ENCODE peak calls at places on chromosomes 7 and 10, in eight cellular contexts. Q is keratinocyte, E is GM23248, Y is fibroblast of lung, J is endothelial cell of umbilical vein, U is hepatocyte, O is Karpas-422, I is neural progenitor cell. C is an unnamed sample.
A peak's percentile ranks its signal among the peaks of the same experiment; 100 is the strongest.

GRCh38 chr7:155066417-155066950 is 3.6 kb upstream of the HTR5A start:
- DNase-seq in Q (no peak), E (peak; percentile 87), Y (peak; percentile 68), J (peak; percentile 40), U (no peak), O (no peak), I (no peak), C (peak; percentile 94)

GRCh38 chr10:71753091-71753959 is 20.0 kb downstream of the VSIR start:
- DNase-seq in Q (no peak), E (no peak), Y (no peak), J (no peak), U (peak; percentile 50), O (no peak), I (no peak), C (peak; percentile 75)

GRCh38 chr10:17062009-17062408 is 67.6 kb downstream of the CUBN start:
- DNase-seq in Q (no peak), E (peak; percentile 78), Y (peak; percentile 89), J (peak; percentile 82), U (no peak), O (no peak), I (no peak), C (peak; percentile 71)

GRCh38 chr7:130154501-130155317 is 50.5 kb downstream of the TMEM209 start:
- DNase-seq in Q (no peak), E (no peak), Y (no peak), J (no peak), U (no peak), O (peak; percentile 78), I (peak; percentile 46), C (peak; percentile 36)

GRCh38 chr10:73873163-73873842 is 1.1 kb downstream of the CAMK2G start:
- DNase-seq in Q (no peak), E (no peak), Y (no peak), J (no peak), U (no peak), O (no peak), I (peak; percentile 58), C (peak; percentile 89)

GRCh38 chr10:72875250-72876055 is 18.1 kb upstream of the OIT3 start:
- DNase-seq in Q (no peak), E (peak; percentile 47), Y (peak; percentile 22), J (peak; percentile 66), U (peak; percentile 31), O (peak; percentile 67), I (peak; percentile 31), C (no peak)

GRCh38 chr7:3264693-3265339 is 36.2 kb upstream of the SDK1 start:
- DNase-seq in Q (no peak), E (no peak), Y (no peak), J (no peak), U (no peak), O (no peak), I (peak; percentile 24), C (no peak)

GRCh38 chr10:24824124-24824523 is 100.4 kb upstream of the ARHGAP21 start:
- DNase-seq in Q (no peak), E (peak; percentile 4), Y (no peak), J (peak; percentile 30), U (no peak), O (no peak), I (no peak), C (no peak)

GRCh38 chr10:96833220-96834001 is 1.3 kb downstream of the LCOR start:
- DNase-seq in Q (no peak), E (peak; percentile 56), Y (peak; percentile 54), J (peak; percentile 48), U (peak; percentile 43), O (peak; percentile 48), I (peak; percentile 90), C (peak; percentile 88)

GRCh38 chr7:134766779-134767566 is 12.5 kb upstream of the CALD1 start:
- DNase-seq in Q (no peak), E (peak; percentile 66), Y (peak; percentile 75), J (no peak), U (no peak), O (peak; percentile 43), I (no peak), C (peak; percentile 45)

GRCh38 chr10:48533951-48534720 is 70.7 kb downstream of the ARHGAP22 start:
- DNase-seq in Q (no peak), E (peak; percentile 27), Y (peak; percentile 73), J (no peak), U (no peak), O (no peak), I (no peak), C (no peak)

GRCh38 chr7:26307226-26307625 is 15.6 kb downstream of the SNX10 start:
- DNase-seq in Q (no peak), E (peak; percentile 73), Y (peak; percentile 26), J (no peak), U (peak; percentile 23), O (no peak), I (no peak), C (no peak)

GRCh38 chr7:1533569-1534329 is 3.2 kb downstream of the MAFK start:
- DNase-seq in Q (no peak), E (peak; percentile 97), Y (peak; percentile 92), J (peak; percentile 89), U (peak; percentile 81), O (no peak), I (no peak), C (peak; percentile 99)

GRCh38 chr10:97062484-97062883 is 123.3 kb downstream of the SLIT1 start:
- DNase-seq in Q (no peak), E (no peak), Y (no peak), J (no peak), U (no peak), O (no peak), I (no peak), C (peak; percentile 73)

GRCh38 chr7:130903358-130903974 is 169.5 kb upstream of the KLF14 start:
- DNase-seq in Q (no peak), E (peak; percentile 96), Y (peak; percentile 98), J (peak; percentile 88), U (peak; percentile 52), O (no peak), I (no peak), C (no peak)

GRCh38 chr7:143975617-143976016 is 21.0 kb downstream of the OR2F1 start:
- DNase-seq in Q (no peak), E (peak; percentile 10), Y (no peak), J (no peak), U (no peak), O (no peak), I (peak; percentile 40), C (no peak)

GRCh38 chr10:75528392-75528791 is 97.0 kb downstream of the LRMDA start:
- DNase-seq in Q (no peak), E (no peak), Y (no peak), J (no peak), U (no peak), O (no peak), I (no peak), C (no peak)

GRCh38 chr10:132632851-132633684 is 95.5 kb downstream of the INPP5A start:
- DNase-seq in Q (no peak), E (peak; percentile 72), Y (peak; percentile 84), J (no peak), U (no peak), O (no peak), I (no peak), C (peak; percentile 95)

GRCh38 chr10:78551184-78552005 is 517.4 kb upstream of the ZMIZ1 start:
- DNase-seq in Q (no peak), E (no peak), Y (peak; percentile 10), J (no peak), U (no peak), O (no peak), I (peak; percentile 67), C (no peak)

GRCh38 chr7:103748680-103749079 is 240.8 kb downstream of the RELN start:
- DNase-seq in Q (no peak), E (no peak), Y (no peak), J (no peak), U (no peak), O (no peak), I (no peak), C (no peak)

GRCh38 chr7:103751476-103751875 is 238.0 kb downstream of the RELN start:
- DNase-seq in Q (no peak), E (no peak), Y (no peak), J (no peak), U (no peak), O (no peak), I (no peak), C (no peak)

GRCh38 chr7:103752995-103753394 is 236.5 kb downstream of the RELN start:
- DNase-seq in Q (no peak), E (peak; percentile 19), Y (peak; percentile 3), J (peak; percentile 21), U (peak; percentile 8), O (peak; percentile 43), I (no peak), C (no peak)
- H2AFZ ChIP-seq in Q (no peak overlapping the region), E (no peak overlapping the region), Y (no peak overlapping the region), J (no peak overlapping the region), U (no peak overlapping the region), O (no peak overlapping the region), I (no peak overlapping the region), C (no peak overlapping the region)

GRCh38 chr7:45885264-45885882 is 2.9 kb upstream of the IGFBP1 start:
- DNase-seq in Q (no peak), E (peak; percentile 33), Y (peak; percentile 25), J (no peak), U (no peak), O (no peak), I (no peak), C (peak; percentile 93)
- H2AFZ ChIP-seq in Q (no peak overlapping the region), E (no peak overlapping the region), Y (no peak overlapping the region), J (peak overlapping the region; percentile 30), U (no peak overlapping the region), O (no peak overlapping the region), I (no peak overlapping the region), C (peak overlapping the region; percentile 10)

GRCh38 chr10:76554478-76554877 is 1083.1 kb downstream of the KCNMA1 start:
- DNase-seq in Q (no peak), E (no peak), Y (no peak), J (no peak), U (no peak), O (no peak), I (no peak), C (no peak)

GRCh38 chr10:76553231-76553630 is 1084.4 kb downstream of the KCNMA1 start:
- DNase-seq in Q (no peak), E (no peak), Y (no peak), J (no peak), U (peak; percentile 10), O (no peak), I (no peak), C (no peak)

GRCh38 chr10:76547352-76547972 is 1090.1 kb downstream of the KCNMA1 start:
- DNase-seq in Q (no peak), E (peak; percentile 83), Y (peak; percentile 69), J (peak; percentile 72), U (peak; percentile 92), O (peak; percentile 90), I (peak; percentile 89), C (peak; percentile 35)

GRCh38 chr10:76553700-76554470 is 1083.7 kb downstream of the KCNMA1 start:
- DNase-seq in Q (no peak), E (no peak), Y (no peak), J (no peak), U (no peak), O (no peak), I (no peak), C (no peak)

GRCh38 chr10:76550806-76551205 is 1086.8 kb downstream of the KCNMA1 start:
- DNase-seq in Q (no peak), E (no peak), Y (no peak), J (no peak), U (peak; percentile 64), O (no peak), I (no peak), C (peak; percentile 79)
- H2AFZ ChIP-seq in Q (no peak overlapping the region), E (no peak overlapping the region), Y (no peak overlapping the region), J (no peak overlapping the region), U (no peak overlapping the region), O (no peak overlapping the region), I (no peak overlapping the region), C (peak overlapping the region; percentile 76)

GRCh38 chr7:140017543-140017942 is 45.2 kb downstream of the PARP12 start:
- DNase-seq in Q (no peak), E (no peak), Y (no peak), J (no peak), U (no peak), O (no peak), I (no peak), C (no peak)
- H2AFZ ChIP-seq in Q (no peak overlapping the region), E (no peak overlapping the region), Y (no peak overlapping the region), J (no peak overlapping the region), U (no peak overlapping the region), O (no peak overlapping the region), I (no peak overlapping the region), C (no peak overlapping the region)

GRCh38 chr7:85820702-85821443 is 634.0 kb upstream of the SEMA3D start:
- DNase-seq in Q (no peak), E (no peak), Y (no peak), J (no peak), U (no peak), O (no peak), I (no peak), C (no peak)
- H2AFZ ChIP-seq in Q (no peak overlapping the region), E (no peak overlapping the region), Y (no peak overlapping the region), J (no peak overlapping the region), U (no peak overlapping the region), O (no peak overlapping the region), I (peak overlapping the region; percentile 70), C (no peak overlapping the region)